ENCODE peak calls at places on chromosomes 16 and 17, in five cellular contexts. S is pancreas; Z is ascending aorta; V is body of pancreas; L is CD8-positive, alpha-beta T cell. U is an unnamed sample. For H3K36me3, the result is how much of the 10 kb centered on the place peaks cover.

GRCh38 chr16:67399749-67400704 is 6.7 kb upstream of the TPPP3 start:
- DNase-seq in S (peak), Z (no peak), V (peak), L (no peak), U (no peak)

GRCh38 chr17:45732926-45733505 is 51.1 kb upstream of the CRHR1 start:
- DNase-seq in S (no peak), Z (no peak), V (no peak), L (no peak), U (no peak)

GRCh38 chr17:21512307-21513011 is 136.3 kb downstream of the KCNJ12 start:
- DNase-seq in S (no peak), Z (no peak), V (no peak), L (no peak), U (no peak)

GRCh38 chr17:77146882-77147281 is 6.1 kb downstream of the SEC14L1 start:
- DNase-seq in S (peak), Z (no peak), V (peak), L (no peak), U (no peak)

GRCh38 chr16:8798535-8799157 is 1.0 kb downstream of the PMM2 start:
- DNase-seq in S (no peak), Z (no peak), V (no peak), L (no peak), U (no peak)

GRCh38 chr16:86866986-86867722 is 288.8 kb downstream of the FOXL1 start:
- DNase-seq in S (no peak), Z (no peak), V (no peak), L (no peak), U (no peak)

GRCh38 chr17:82239401-82239925 is 10.6 kb downstream of the SLC16A3 start:
- DNase-seq in S (no peak), Z (no peak), V (no peak), L (no peak), U (no peak)

GRCh38 chr16:77660311-77660710 is 62.0 kb upstream of the NUDT7 start:
- DNase-seq in S (no peak), Z (no peak), V (no peak), L (no peak), U (no peak)

GRCh38 chr17:80501739-80502577 is 25.6 kb upstream of the NPTX1 start:
- DNase-seq in S (no peak), Z (no peak), V (no peak), L (no peak), U (no peak)

GRCh38 chr17:80819422-80820164 is 172.0 kb upstream of the CHMP6 start:
- DNase-seq in S (no peak), Z (no peak), V (no peak), L (no peak), U (no peak)

GRCh38 chr16:81005644-81006471 is 827 bp downstream of the CMC2 start:
- DNase-seq in S (peak), Z (no peak), V (no peak), L (no peak), U (no peak)

GRCh38 chr16:84308120-84308519 is 13.4 kb downstream of the WFDC1 start:
- DNase-seq in S (no peak), Z (no peak), V (peak), L (no peak), U (no peak)

GRCh38 chr16:88861359-88861758 is 4.4 kb downstream of the TRAPPC2L start:
- DNase-seq in S (no peak), Z (no peak), V (no peak), L (no peak), U (no peak)

GRCh38 chr17:37570527-37571093 is 38.6 kb downstream of the SYNRG start:
- DNase-seq in S (peak), Z (no peak), V (peak), L (peak), U (no peak)

GRCh38 chr17:16927641-16928321 is 44.1 kb downstream of the TNFRSF13B start:
- DNase-seq in S (no peak), Z (no peak), V (no peak), L (no peak), U (no peak)

GRCh38 chr17:19937522-19937921 is 40.1 kb downstream of the AKAP10 start:
- DNase-seq in S (no peak), Z (no peak), V (no peak), L (no peak), U (no peak)

GRCh38 chr17:16962804-16963203 is 9.1 kb downstream of the TNFRSF13B start:
- DNase-seq in S (no peak), Z (no peak), V (no peak), L (no peak), U (no peak)

GRCh38 chr17:17152385-17152784 is 53.7 kb downstream of the PLD6 start:
- DNase-seq in S (no peak), Z (no peak), V (no peak), L (no peak), U (no peak)

GRCh38 chr17:48457080-48457836 is 27.2 kb upstream of the SKAP1 start:
- DNase-seq in S (peak), Z (peak), V (peak), L (peak), U (no peak)

GRCh38 chr17:19414396-19415280 is 3.6 kb downstream of the RNF112 start:
- DNase-seq in S (no peak), Z (no peak), V (no peak), L (no peak), U (no peak)

GRCh38 chr16:10964039-10964890 is 19.9 kb downstream of the CLEC16A start:
- DNase-seq in S (peak), Z (peak), V (peak), L (peak), U (no peak)

GRCh38 chr17:61260061-61260797 is 139.4 kb upstream of the TBX2 start:
- DNase-seq in S (no peak), Z (no peak), V (no peak), L (no peak), U (peak)

GRCh38 chr17:55336426-55336825 is 71.7 kb downstream of the HLF start:
- DNase-seq in S (no peak), Z (no peak), V (no peak), L (no peak), U (no peak)

GRCh38 chr17:7781467-7781866 is 52.5 kb upstream of the KDM6B start:
- DNase-seq in S (no peak), Z (no peak), V (no peak), L (no peak), U (no peak)

GRCh38 chr16:27583634-27584033 is 33.7 kb downstream of the KATNIP start:
- DNase-seq in S (no peak), Z (no peak), V (no peak), L (no peak), U (no peak)

DNA sequence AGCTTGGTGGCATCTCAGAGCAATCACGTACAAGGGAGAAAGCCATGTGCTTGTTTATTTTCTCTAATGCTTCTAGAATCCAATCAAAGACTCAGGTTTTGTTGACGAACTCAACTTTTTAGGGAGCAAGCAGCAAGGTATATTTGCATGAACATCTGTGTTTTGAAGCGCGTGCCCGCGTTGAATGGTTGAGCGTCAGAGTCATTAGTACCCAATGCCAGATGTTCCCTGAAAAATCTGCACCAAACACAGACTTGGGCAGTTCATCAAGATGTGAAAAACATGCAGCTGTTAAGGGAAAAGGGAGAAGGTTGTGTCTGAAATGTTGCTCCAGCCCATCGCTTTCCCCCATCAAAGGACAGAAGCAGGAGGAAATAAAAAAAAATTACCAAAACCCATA is 170.4 kb downstream of the SNX29 start:
- DNase-seq in S (no peak), Z (no peak), V (no peak), L (no peak), U (no peak)
- H3K4me3 ChIP-seq in S (no peak), Z (no peak), V (no peak), L (no peak), U (no peak)

GRCh38 chr17:10683853-10684252 is 13.5 kb downstream of the SCO1 start:
- DNase-seq in S (no peak), Z (no peak), V (no peak), L (no peak), U (no peak)

GRCh38 chr17:10681866-10682446 is 15.4 kb downstream of the SCO1 start:
- DNase-seq in S (no peak), Z (no peak), V (no peak), L (no peak), U (peak)

DNA sequence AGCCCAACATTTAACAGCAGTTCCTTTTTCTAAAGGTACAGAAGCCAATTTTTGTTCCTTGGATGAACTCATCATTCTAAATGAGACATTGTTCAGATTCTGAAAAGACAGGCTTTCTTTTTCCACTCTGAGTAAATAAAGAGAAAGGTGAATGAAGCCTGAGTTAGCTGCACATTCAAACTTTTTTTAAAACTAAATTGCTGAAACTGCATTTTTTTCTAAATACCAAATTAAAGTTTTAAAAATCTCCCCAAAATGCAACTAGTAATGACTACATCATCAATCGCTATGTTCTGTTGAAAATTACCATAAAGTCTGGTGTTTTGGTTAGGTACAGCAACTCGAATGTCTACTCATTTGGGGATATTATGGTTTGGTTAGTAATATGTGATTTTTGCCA is 9.8 kb downstream of the SCO1 start:
- DNase-seq in S (no peak), Z (no peak), V (no peak), L (no peak), U (no peak)
- H3K36me3 ChIP-seq in S (under half), Z (under half), V (under half), L (under half), U (under half)

GRCh38 chr16:76294691-76295214 is 17.6 kb downstream of the CNTNAP4 start:
- DNase-seq in S (no peak), Z (no peak), V (no peak), L (no peak), U (no peak)

GRCh38 chr16:76293980-76294690 is 16.9 kb downstream of the CNTNAP4 start:
- DNase-seq in S (no peak), Z (no peak), V (no peak), L (no peak), U (no peak)

GRCh38 chr16:76287466-76287865 is 10.3 kb downstream of the CNTNAP4 start:
- DNase-seq in S (no peak), Z (no peak), V (no peak), L (no peak), U (no peak)

GRCh38 chr16:76292218-76292617 is 15.0 kb downstream of the CNTNAP4 start:
- DNase-seq in S (no peak), Z (no peak), V (no peak), L (no peak), U (no peak)
- TF ChIP-seq CTCF in S (no peak), Z (no peak), V (no peak), L (no peak), U (no peak)

GRCh38 chr16:62022688-62023087 is 13.6 kb downstream of the CDH8 start:
- DNase-seq in S (no peak), Z (no peak), V (no peak), L (no peak), U (no peak)
- H3K4me3 ChIP-seq in S (no peak), Z (no peak), V (no peak), L (no peak), U (no peak)

DNA sequence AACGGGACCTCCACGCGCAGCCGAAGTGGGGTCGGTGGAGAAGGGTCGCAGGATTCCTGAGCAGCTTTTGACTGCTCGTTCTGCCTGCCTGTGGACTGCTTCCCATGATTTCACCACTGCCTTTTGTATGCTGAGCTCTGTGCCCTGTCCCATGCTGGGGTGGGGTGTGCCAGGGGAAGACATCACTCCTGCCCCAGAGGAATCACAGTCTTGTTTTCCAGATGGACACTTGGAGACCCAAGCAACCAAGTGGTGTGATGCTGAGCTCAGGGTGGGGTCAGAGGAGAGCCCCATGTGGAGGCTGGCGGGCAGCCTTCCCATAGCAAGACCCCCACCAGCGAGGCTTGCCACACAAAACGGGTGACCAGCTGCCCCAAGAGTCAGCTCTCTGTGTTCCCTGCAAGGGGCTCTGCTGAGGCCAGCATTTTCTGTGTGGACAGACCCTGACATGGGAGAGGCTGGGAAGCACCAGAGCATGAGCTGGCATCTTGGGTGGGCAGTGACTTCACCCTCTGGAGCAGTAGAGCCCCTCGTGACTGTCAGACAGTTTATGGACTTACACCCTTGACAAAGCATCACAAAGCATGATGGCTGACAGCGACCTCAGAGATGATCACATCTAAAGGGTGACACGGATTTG is 111.9 kb downstream of the GNAO1 start:
- DNase-seq in S (no peak), Z (no peak), V (no peak), L (no peak), U (no peak)
- H3K36me3 ChIP-seq in S (under half), Z (under half), V (under half), L (under half), U (under half)

DNA sequence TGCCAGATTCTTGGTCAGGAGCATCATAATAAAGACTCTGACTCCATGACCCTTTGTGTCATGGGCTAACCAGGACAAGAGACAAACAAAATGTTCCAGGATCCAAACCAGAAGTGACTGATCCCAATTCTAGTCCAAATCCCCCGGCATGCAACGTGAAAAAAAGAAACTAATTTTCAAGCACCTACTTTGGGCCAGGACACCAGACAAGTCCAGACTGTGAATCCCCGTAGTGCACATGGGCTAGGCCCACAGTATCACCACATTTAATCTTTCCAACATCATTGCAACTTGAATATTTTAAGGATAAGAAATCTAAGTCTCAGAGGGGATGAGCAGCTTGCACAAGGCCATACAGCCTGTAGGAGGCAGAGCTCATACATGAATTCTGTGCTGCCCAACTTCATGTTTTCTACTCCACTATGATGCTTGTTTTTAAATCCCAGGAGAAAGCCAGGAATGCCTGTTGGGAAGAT is 365.7 kb downstream of the NPIPA8 start:
- DNase-seq in S (no peak), Z (no peak), V (no peak), L (no peak), U (no peak)
- TF ChIP-seq CTCF in S (no peak), Z (no peak), V (no peak), L (no peak), U (no peak)

DNA sequence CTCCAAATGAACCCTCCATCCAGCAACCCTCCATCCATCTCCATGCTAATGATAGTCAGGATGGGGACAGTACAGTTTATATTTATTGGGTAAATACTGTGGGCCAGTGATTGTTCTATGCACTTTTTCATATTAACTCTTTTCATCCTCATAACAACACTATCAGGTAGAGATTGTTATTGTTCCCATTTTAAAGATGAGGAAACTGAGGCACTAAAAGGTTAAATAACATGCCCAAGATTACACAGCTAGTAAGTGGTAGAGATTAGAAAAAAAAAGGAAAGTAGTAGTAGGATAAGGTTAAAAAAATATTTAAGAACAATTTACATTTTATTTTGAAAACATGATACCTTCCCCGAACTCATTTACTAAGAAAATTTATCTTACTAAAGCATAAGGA is 21.9 kb upstream of the SUPT4H1 start:
- DNase-seq in S (no peak), Z (no peak), V (no peak), L (no peak), U (no peak)
- H3K4me3 ChIP-seq in S (no peak), Z (no peak), V (no peak), L (no peak), U (no peak)

GRCh38 chr17:76085731-76086366 is 6.9 kb downstream of the ZACN start:
- DNase-seq in S (no peak), Z (no peak), V (no peak), L (no peak), U (no peak)
- H3K36me3 ChIP-seq in S (under half), Z (half or more), V (under half), L (half or more), U (half or more)

U was measured in BJ.